ENCODE peak calls at places on chromosomes 3 and 15, in six cellular contexts. V is kidney, Z is stomach, F is caudate nucleus, G is GM23248, C is astrocyte. R is an unnamed sample.

GRCh38 chr3:64388886-64389285 is 163.6 kb upstream of the PRICKLE2 start:
- DNase-seq in V (no peak), Z (no peak), F (no peak), G (no peak), C (peak), R (no peak)

GRCh38 chr3:44883999-44884431 is 9.6 kb downstream of the TGM4 start:
- DNase-seq in V (no peak), Z (no peak), F (no peak), G (peak), C (peak), R (no peak)

GRCh38 chr3:42164635-42165034 is 73.5 kb downstream of the TRAK1 start:
- DNase-seq in V (no peak), Z (no peak), F (no peak), G (no peak), C (no peak), R (no peak)

GRCh38 chr3:157231071-157231470 is 71.1 kb upstream of the CCNL1 start:
- DNase-seq in V (no peak), Z (no peak), F (no peak), G (peak), C (peak), R (no peak)

GRCh38 chr15:64740361-64741170 is 34.8 kb downstream of the RBPMS2 start:
- DNase-seq in V (peak), Z (no peak), F (no peak), G (peak), C (peak), R (no peak)

GRCh38 chr15:80667895-80668430 is 27.1 kb upstream of the ABHD17C start:
- DNase-seq in V (no peak), Z (no peak), F (no peak), G (no peak), C (no peak), R (no peak)

GRCh38 chr3:54817628-54818027 is 110.2 kb downstream of the LRTM1 start:
- DNase-seq in V (no peak), Z (no peak), F (no peak), G (peak), C (peak), R (no peak)

GRCh38 chr3:15405448-15406050 is 21.8 kb downstream of the METTL6 start:
- DNase-seq in V (no peak), Z (no peak), F (no peak), G (peak), C (peak), R (peak)

GRCh38 chr15:92391640-92392039 is 2.0 kb upstream of the ST8SIA2 start:
- DNase-seq in V (no peak), Z (no peak), F (peak), G (peak), C (peak), R (no peak)

GRCh38 chr3:141646760-141647561 is 91.1 kb upstream of the RNF7 start:
- DNase-seq in V (no peak), Z (no peak), F (no peak), G (peak), C (no peak), R (no peak)

GRCh38 chr3:59313365-59313764 is 263.5 kb upstream of the CFAP20DC start:
- DNase-seq in V (no peak), Z (peak), F (no peak), G (peak), C (no peak), R (peak)

GRCh38 chr3:63912768-63913588 is 795 bp upstream of the SCAANT1 start:
- DNase-seq in V (peak), Z (peak), F (peak), G (peak), C (peak), R (no peak)

GRCh38 chr3:182671942-182672341 is 121.4 kb upstream of the ATP11B start:
- DNase-seq in V (no peak), Z (no peak), F (peak), G (peak), C (peak), R (no peak)

GRCh38 chr3:46186856-46187700 is 21.0 kb downstream of the CCR1 start:
- DNase-seq in V (no peak), Z (no peak), F (no peak), G (no peak), C (no peak), R (no peak)

GRCh38 chr3:197024881-197025735 is 4.5 kb downstream of the MELTF start:
- DNase-seq in V (no peak), Z (no peak), F (no peak), G (no peak), C (no peak), R (no peak)

GRCh38 chr3:29759443-29760033 is 478.7 kb downstream of the RBMS3 start:
- DNase-seq in V (no peak), Z (no peak), F (no peak), G (peak), C (peak), R (no peak)

GRCh38 chr3:54506603-54507002 is 384.3 kb downstream of the CACNA2D3 start:
- DNase-seq in V (no peak), Z (no peak), F (no peak), G (peak), C (no peak), R (no peak)

GRCh38 chr3:133213942-133214341 is 175.8 kb downstream of the TMEM108 start:
- DNase-seq in V (no peak), Z (no peak), F (no peak), G (no peak), C (no peak), R (no peak)

GRCh38 chr3:52606373-52607085 is 70.1 kb downstream of the UQCC5 start:
- DNase-seq in V (no peak), Z (peak), F (no peak), G (peak), C (peak), R (no peak)

GRCh38 chr3:71859128-71859519 is 74.2 kb upstream of the PROK2 start:
- DNase-seq in V (no peak), Z (no peak), F (no peak), G (peak), C (no peak), R (no peak)

GRCh38 chr3:8441969-8442559 is 59.6 kb upstream of the LMCD1 start:
- DNase-seq in V (no peak), Z (no peak), F (peak), G (peak), C (peak), R (no peak)
- H3K27ac ChIP-seq in V (no peak), Z (no peak), F (no peak), G (no peak), C (peak), R (no peak)

DNA sequence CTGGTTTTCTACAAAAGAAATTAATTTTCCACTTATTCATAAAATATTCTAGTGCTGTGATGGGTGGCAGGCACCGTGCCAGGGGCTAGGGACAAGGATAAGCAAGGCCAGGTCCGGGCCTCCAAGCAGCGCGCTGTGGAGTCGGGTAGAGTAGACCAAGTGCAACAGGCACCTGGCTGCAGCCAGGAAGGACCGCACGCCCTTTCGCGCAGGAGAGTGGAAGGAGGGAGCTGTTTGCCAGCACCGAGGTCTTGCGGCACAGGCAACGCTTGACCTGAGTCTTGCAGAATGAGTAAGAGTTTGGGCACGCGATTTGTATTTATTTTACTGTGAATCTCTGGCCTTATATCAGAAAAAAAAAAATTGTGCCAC is at the start of gene CASR:
- DNase-seq in V (peak), Z (no peak), F (no peak), G (peak), C (no peak), R (no peak)
- H3K27ac ChIP-seq in V (peak), Z (no peak), F (no peak), G (no peak), C (no peak), R (no peak)

GRCh38 chr3:187726564-187726963 is 18.7 kb downstream of the BCL6 start:
- DNase-seq in V (no peak), Z (no peak), F (no peak), G (no peak), C (no peak), R (no peak)
- H3K27ac ChIP-seq in V (no peak), Z (no peak), F (no peak), G (no peak), C (no peak), R (no peak)

GRCh38 chr15:25683415-25683814 is 179.7 kb downstream of the ATP10A start:
- DNase-seq in V (peak), Z (no peak), F (no peak), G (no peak), C (no peak), R (no peak)
- H3K27ac ChIP-seq in V (no peak), Z (peak), F (no peak), G (peak), C (no peak), R (no peak)

GRCh38 chr15:51575775-51576174 is 46.8 kb downstream of the DMXL2 start:
- DNase-seq in V (no peak), Z (no peak), F (no peak), G (no peak), C (no peak), R (no peak)

GRCh38 chr15:51579012-51579411 is 43.6 kb downstream of the DMXL2 start:
- DNase-seq in V (no peak), Z (no peak), F (no peak), G (peak), C (no peak), R (no peak)

GRCh38 chr15:51577907-51578306 is 44.7 kb downstream of the DMXL2 start:
- DNase-seq in V (no peak), Z (no peak), F (no peak), G (no peak), C (no peak), R (no peak)

GRCh38 chr15:51576911-51577500 is 45.6 kb downstream of the DMXL2 start:
- DNase-seq in V (no peak), Z (no peak), F (no peak), G (peak), C (peak), R (no peak)

GRCh38 chr15:51576451-51576850 is 46.1 kb downstream of the DMXL2 start:
- DNase-seq in V (no peak), Z (no peak), F (no peak), G (peak), C (no peak), R (no peak)
- H3K27ac ChIP-seq in V (no peak), Z (no peak), F (no peak), G (no peak), C (no peak), R (no peak)

DNA sequence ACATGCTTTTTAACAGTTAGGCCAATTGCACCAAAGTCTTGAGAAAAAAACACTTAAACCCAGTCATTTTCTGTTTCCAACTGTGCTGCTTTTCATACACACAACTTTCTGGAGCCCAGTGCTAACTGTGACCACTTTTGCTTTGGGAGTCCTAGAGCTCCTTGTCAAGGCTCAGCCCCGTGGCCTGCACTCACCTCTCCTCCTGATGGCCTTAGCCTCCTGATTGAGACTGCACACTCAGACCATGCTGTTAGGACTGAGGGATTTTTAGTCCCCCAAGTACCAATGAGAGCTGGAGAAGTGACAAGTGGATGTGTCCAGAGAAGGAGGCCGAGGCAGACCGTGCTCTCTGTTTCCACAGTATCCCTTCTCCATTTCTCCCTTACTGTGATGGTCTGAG is 15.2 kb upstream of the RARRES1 start:
- DNase-seq in V (no peak), Z (no peak), F (no peak), G (no peak), C (no peak), R (no peak)
- H3K27ac ChIP-seq in V (no peak), Z (no peak), F (no peak), G (peak), C (no peak), R (no peak)

R was measured in naive thymus-derived CD4-positive, alpha-beta T cell.